ENCODE peak calls at places on chromosomes 7 and 10, in four cellular contexts. C is IMR-90, A is H9, O is mesendoderm. B is an unnamed sample.

GRCh38 chr10:75972494-75973276 is 541.3 kb downstream of the LRMDA start:
- DNase-seq in C (peak; percentile 52), A (no peak), O (no peak), B (no peak)

GRCh38 chr7:28778781-28779180 is 179.3 kb downstream of the TRIL start:
- DNase-seq in C (peak; percentile 41), A (no peak), O (no peak), B (no peak)

GRCh38 chr7:54141565-54141964 is 400.6 kb upstream of the VSTM2A start:
- DNase-seq in C (no peak), A (no peak), O (peak; percentile 75), B (no peak)

GRCh38 chr7:85030893-85031292 is 156.0 kb downstream of the SEMA3D start:
- DNase-seq in C (peak; percentile 79), A (no peak), O (peak; percentile 62), B (no peak)

GRCh38 chr7:33185786-33186185 is 56.4 kb downstream of the BBS9 start:
- DNase-seq in C (peak; percentile 68), A (no peak), O (peak; percentile 76), B (no peak)

GRCh38 chr10:49500420-49500819 is 38.5 kb downstream of the ERCC6 start:
- DNase-seq in C (no peak), A (no peak), O (peak; percentile 64), B (no peak)

GRCh38 chr7:44530990-44531389 is 10.1 kb downstream of the NPC1L1 start:
- DNase-seq in C (no peak), A (no peak), O (no peak), B (no peak)

GRCh38 chr10:84665883-84666463 is 337.6 kb downstream of the CCSER2 start:
- DNase-seq in C (no peak), A (peak; percentile 86), O (peak; percentile 87), B (peak; percentile 61)

GRCh38 chr7:134448359-134449229 is 10.3 kb downstream of the AKR1B1 start:
- DNase-seq in C (peak; percentile 96), A (peak; percentile 10), O (peak; percentile 39), B (no peak)

GRCh38 chr7:924541-925231 is 29.8 kb downstream of the ADAP1 start:
- DNase-seq in C (peak; percentile 12), A (no peak), O (no peak), B (no peak)

GRCh38 chr10:109183366-109183765 is 739.9 kb downstream of the XPNPEP1 start:
- DNase-seq in C (peak; percentile 72), A (no peak), O (no peak), B (no peak)

GRCh38 chr10:36880898-36881297 is 244.5 kb upstream of the ANKRD30A start:
- DNase-seq in C (peak; percentile 56), A (no peak), O (peak; percentile 22), B (no peak)

GRCh38 chr7:78769551-78770101 is 683.8 kb downstream of the MAGI2 start:
- DNase-seq in C (no peak), A (no peak), O (peak; percentile 29), B (no peak)

GRCh38 chr10:8331896-8332729 is 277.6 kb downstream of the GATA3 start:
- DNase-seq in C (peak; percentile 7), A (peak; percentile 46), O (peak; percentile 68), B (peak; percentile 3)

GRCh38 chr7:24783731-24784130 is 26.5 kb upstream of the GSDME start:
- DNase-seq in C (no peak), A (no peak), O (no peak), B (no peak)

GRCh38 chr7:103343758-103344452 is 662 bp downstream of the DNAJC2 start:
- DNase-seq in C (peak; percentile 34), A (no peak), O (peak; percentile 42), B (no peak)

GRCh38 chr7:157482011-157482410 is 145.2 kb downstream of the DNAJB6 start:
- DNase-seq in C (no peak), A (peak; percentile 15), O (no peak), B (no peak)

GRCh38 chr10:75432176-75432575 is 752 bp downstream of the LRMDA start:
- DNase-seq in C (no peak), A (no peak), O (no peak), B (no peak)

GRCh38 chr10:102450124-102450373 is 1.3 kb downstream of the C10orf95 start:
- DNase-seq in C (no peak), A (no peak), O (no peak), B (no peak)

GRCh38 chr7:42831051-42831952 is 80.6 kb downstream of the C7orf25 start:
- DNase-seq in C (peak; percentile 44), A (peak; percentile 43), O (peak; percentile 41), B (no peak)

GRCh38 chr7:45985902-45986301 is 64.8 kb upstream of the IGFBP3 start:
- DNase-seq in C (peak; percentile 80), A (no peak), O (peak; percentile 35), B (no peak)

GRCh38 chr10:34859170-34859569 is 44.1 kb upstream of the PARD3 start:
- DNase-seq in C (peak; percentile 26), A (no peak), O (no peak), B (no peak)

GRCh38 chr10:124644771-124645170 is 99.4 kb downstream of the FAM53B start:
- DNase-seq in C (no peak), A (peak; percentile 59), O (peak; percentile 34), B (no peak)

GRCh38 chr10:97040706-97041105 is 145.1 kb downstream of the SLIT1 start:
- DNase-seq in C (no peak), A (no peak), O (no peak), B (no peak)

GRCh38 chr7:155744931-155745683 is 67.2 kb downstream of the SHH start:
- DNase-seq in C (no peak), A (no peak), O (no peak), B (no peak)

GRCh38 chr7:157389951-157390730 is 53.3 kb downstream of the DNAJB6 start:
- DNase-seq in C (no peak), A (no peak), O (no peak), B (no peak)

GRCh38 chr7:6637544-6638229 is 569 bp downstream of the ZNF316 start:
- DNase-seq in C (peak; percentile 8), A (peak; percentile 50), O (peak; percentile 46), B (peak; percentile 66)

GRCh38 chr10:61757525-61758397 is 95.0 kb downstream of the CABCOCO1 start:
- DNase-seq in C (peak; percentile 73), A (no peak), O (no peak), B (no peak)

GRCh38 chr7:27032843-27033242 is 63.0 kb downstream of the HOXA1 start:
- DNase-seq in C (peak; percentile 13), A (no peak), O (no peak), B (no peak)

GRCh38 chr10:3935933-3936359 is 150.9 kb upstream of the KLF6 start:
- DNase-seq in C (no peak), A (no peak), O (no peak), B (no peak)

DNA sequence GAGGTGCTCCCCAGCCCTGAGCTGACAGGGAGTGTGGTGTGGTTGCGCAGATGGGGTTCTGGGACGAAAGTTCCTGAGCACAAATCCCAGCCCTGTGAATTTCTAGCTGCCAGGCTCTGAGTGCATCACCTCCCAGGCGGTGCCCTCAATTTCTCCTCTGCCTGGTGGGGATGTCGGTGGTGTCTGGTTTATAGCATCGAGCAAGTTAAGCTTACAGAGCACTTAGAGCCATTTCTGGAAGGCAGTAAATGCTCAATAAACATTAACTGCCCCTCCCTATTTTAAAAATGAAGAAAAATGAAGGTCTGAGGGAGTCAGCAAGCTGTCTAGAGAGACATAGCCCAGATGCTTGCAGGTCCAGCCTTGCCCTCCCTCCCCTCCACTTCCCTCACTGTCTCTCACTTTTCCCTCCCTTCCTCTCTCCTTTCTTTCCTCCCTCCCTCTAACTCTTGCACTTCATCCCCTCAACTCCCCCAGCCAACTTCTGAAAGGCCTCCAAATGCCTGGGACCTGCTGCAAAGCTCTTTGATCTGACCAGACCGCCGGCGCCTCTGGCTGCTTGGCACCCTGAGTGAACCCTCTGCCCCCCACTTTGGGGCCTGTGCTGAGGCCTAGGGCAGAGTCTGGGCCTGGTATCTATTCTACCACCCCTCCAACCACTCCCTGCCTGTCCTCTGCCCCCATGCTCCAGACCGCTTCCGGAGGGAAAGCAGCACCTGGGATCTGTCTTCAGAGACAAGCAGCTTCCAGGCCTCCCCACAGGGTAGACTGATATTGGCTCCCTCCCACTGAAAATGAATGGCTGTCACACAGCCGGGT is 438.3 kb downstream of the RPS24 start:
- DNase-seq in C (no peak), A (peak; percentile 30), O (no peak), B (no peak)
- H3K56ac ChIP-seq in C (no peak overlapping the region), A (no peak overlapping the region), O (no peak overlapping the region), B (no peak overlapping the region)

GRCh38 chr10:115856580-115856979 is 416.4 kb downstream of the GFRA1 start:
- DNase-seq in C (no peak), A (peak; percentile 32), O (peak; percentile 14), B (no peak)
- H3K56ac ChIP-seq in C (no peak overlapping the region), A (no peak overlapping the region), O (no peak overlapping the region), B (no peak overlapping the region)

GRCh38 chr7:11298220-11298619 is 324.5 kb downstream of the PHF14 start:
- DNase-seq in C (no peak), A (no peak), O (no peak), B (no peak)

GRCh38 chr7:11297764-11298163 is 324.1 kb downstream of the PHF14 start:
- DNase-seq in C (no peak), A (no peak), O (peak; percentile 13), B (no peak)

GRCh38 chr7:11297226-11297625 is 323.6 kb downstream of the PHF14 start:
- DNase-seq in C (no peak), A (no peak), O (peak; percentile 5), B (no peak)

GRCh38 chr7:11300231-11300630 is 326.6 kb downstream of the PHF14 start:
- DNase-seq in C (no peak), A (no peak), O (no peak), B (no peak)

DNA sequence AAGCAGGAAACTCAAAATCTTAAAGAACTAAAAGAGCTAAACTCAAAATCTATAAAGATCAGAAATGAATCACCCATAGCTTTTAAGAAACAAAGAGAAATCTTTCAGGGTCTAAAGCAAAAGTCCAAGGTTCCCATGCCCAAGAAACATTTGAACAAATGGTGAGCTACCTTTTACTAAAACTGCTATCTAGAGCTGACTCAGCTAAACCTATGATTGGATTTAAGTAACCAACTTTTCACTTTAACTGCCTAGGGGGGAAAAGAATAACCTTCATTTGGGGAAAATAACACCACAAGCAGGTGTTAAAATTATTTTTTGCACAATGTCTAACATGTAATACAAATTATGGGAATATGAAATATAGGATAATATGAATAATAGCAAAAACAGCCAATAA is 328.4 kb downstream of the PHF14 start:
- DNase-seq in C (no peak), A (no peak), O (no peak), B (no peak)
- H3K56ac ChIP-seq in C (no peak overlapping the region), A (no peak overlapping the region), O (no peak overlapping the region), B (no peak overlapping the region)

GRCh38 chr10:14693891-14694290 is 80.8 kb downstream of the FAM107B start:
- DNase-seq in C (no peak), A (no peak), O (no peak), B (no peak)

GRCh38 chr10:14688606-14689005 is 86.1 kb downstream of the FAM107B start:
- DNase-seq in C (peak; percentile 89), A (no peak), O (no peak), B (no peak)

GRCh38 chr10:14687340-14687739 is 87.4 kb downstream of the FAM107B start:
- DNase-seq in C (no peak), A (no peak), O (no peak), B (no peak)

GRCh38 chr10:14692344-14693199 is 82.1 kb downstream of the FAM107B start:
- DNase-seq in C (no peak), A (no peak), O (no peak), B (no peak)

DNA sequence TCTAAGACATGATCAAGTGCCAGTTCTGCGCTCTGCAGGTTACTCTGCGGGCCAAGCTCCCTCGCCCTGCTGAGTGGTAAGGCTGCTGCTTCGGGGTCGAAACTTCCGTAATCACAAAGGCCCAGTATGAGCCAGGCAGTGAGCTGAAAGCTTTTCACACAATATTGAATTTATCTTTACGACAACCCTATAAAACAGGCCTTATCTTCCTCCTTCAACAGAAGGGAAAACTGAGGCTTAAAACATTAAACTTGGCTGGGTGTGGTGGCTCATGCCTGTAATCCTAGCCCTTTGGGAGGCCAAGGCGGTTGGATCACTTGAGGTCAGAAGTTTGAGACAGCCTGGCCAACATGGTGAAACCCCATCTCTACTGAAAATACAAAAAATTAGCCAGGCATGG is 83.3 kb downstream of the FAM107B start:
- DNase-seq in C (no peak), A (no peak), O (no peak), B (no peak)
- H3K56ac ChIP-seq in C (no peak overlapping the region), A (no peak overlapping the region), O (no peak overlapping the region), B (no peak overlapping the region)